ENCODE peak calls at places on chromosomes 6 and 20, in six cellular contexts. O, F, J, B, D and E are unnamed samples.

GRCh38 chr20:25081730-25082497 is at the start of gene VSX1:
- DNase-seq in O (no peak), F (no peak), J (no peak), B (no peak), D (no peak), E (no peak)

GRCh38 chr20:62744761-62745160 is 36.1 kb downstream of the NTSR1 start:
- DNase-seq in O (no peak), F (no peak), J (peak), B (no peak), D (no peak), E (no peak)

GRCh38 chr6:15887491-15888461 is 224.9 kb upstream of the DTNBP1 start:
- DNase-seq in O (no peak), F (no peak), J (no peak), B (no peak), D (no peak), E (no peak)

GRCh38 chr6:40792183-40792582 is 205.0 kb upstream of the LRFN2 start:
- DNase-seq in O (no peak), F (no peak), J (no peak), B (no peak), D (no peak), E (no peak)

GRCh38 chr6:1802495-1803395 is 193.0 kb downstream of the FOXC1 start:
- DNase-seq in O (no peak), F (no peak), J (no peak), B (no peak), D (no peak), E (peak)

GRCh38 chr6:81834141-81834621 is 81.7 kb upstream of the TENT5A start:
- DNase-seq in O (peak), F (no peak), J (no peak), B (peak), D (peak), E (peak)

GRCh38 chr6:108921547-108922331 is 73.5 kb downstream of the ARMC2 start:
- DNase-seq in O (no peak), F (no peak), J (no peak), B (no peak), D (no peak), E (no peak)

GRCh38 chr20:45011108-45011526 is 44.8 kb downstream of the STK4 start:
- DNase-seq in O (peak), F (peak), J (no peak), B (peak), D (peak), E (peak)

GRCh38 chr6:134132494-134133141 is 80.2 kb upstream of the SLC2A12 start:
- DNase-seq in O (no peak), F (no peak), J (no peak), B (peak), D (no peak), E (no peak)

GRCh38 chr6:159169557-159170332 is 545 bp downstream of the FNDC1 start:
- DNase-seq in O (peak), F (peak), J (no peak), B (peak), D (peak), E (peak)

GRCh38 chr20:58310291-58310782 is 822 bp downstream of the RAB22A start:
- DNase-seq in O (no peak), F (no peak), J (no peak), B (no peak), D (peak), E (no peak)

GRCh38 chr6:45376310-45377040 is 1.3 kb downstream of the SUPT3H start:
- DNase-seq in O (no peak), F (no peak), J (no peak), B (peak), D (peak), E (no peak)

GRCh38 chr6:135234492-135234780 is 53.3 kb downstream of the MYB start:
- DNase-seq in O (no peak), F (no peak), J (no peak), B (no peak), D (no peak), E (no peak)

GRCh38 chr6:62323818-62324217 is 37.8 kb upstream of the KHDRBS2 start:
- DNase-seq in O (no peak), F (no peak), J (no peak), B (no peak), D (no peak), E (no peak)

GRCh38 chr20:17936791-17937687 is 31.6 kb downstream of the SNX5 start:
- DNase-seq in O (peak), F (no peak), J (no peak), B (peak), D (peak), E (no peak)

GRCh38 chr6:36963451-36964290 is 9.1 kb downstream of the PI16 start:
- DNase-seq in O (no peak), F (no peak), J (peak), B (no peak), D (no peak), E (no peak)

GRCh38 chr20:51417745-51418529 is 124.6 kb downstream of the NFATC2 start:
- DNase-seq in O (no peak), F (no peak), J (peak), B (no peak), D (no peak), E (no peak)

GRCh38 chr20:57047281-57048026 is 219.0 kb downstream of the BMP7 start:
- DNase-seq in O (no peak), F (no peak), J (peak), B (no peak), D (no peak), E (no peak)

GRCh38 chr6:35698858-35699257 is 10.1 kb upstream of the FKBP5 start:
- DNase-seq in O (no peak), F (no peak), J (no peak), B (no peak), D (no peak), E (no peak)

GRCh38 chr6:82217014-82217621 is 30.4 kb downstream of the IBTK start:
- DNase-seq in O (no peak), F (no peak), J (no peak), B (no peak), D (no peak), E (no peak)

GRCh38 chr20:57048027-57048869 is 218.2 kb downstream of the BMP7 start:
- DNase-seq in O (no peak), F (peak), J (peak), B (peak), D (peak), E (peak)

GRCh38 chr6:52820198-52820597 is 16.6 kb upstream of the GSTA1 start:
- DNase-seq in O (no peak), F (no peak), J (no peak), B (no peak), D (no peak), E (no peak)

GRCh38 chr6:45812937-45813336 is 202.7 kb downstream of the CLIC5 start:
- DNase-seq in O (no peak), F (no peak), J (no peak), B (no peak), D (no peak), E (no peak)

GRCh38 chr6:167649486-167649885 is 177.2 kb upstream of the AFDN start:
- DNase-seq in O (no peak), F (no peak), J (no peak), B (no peak), D (no peak), E (no peak)

GRCh38 chr20:22974354-22974753 is 60.8 kb upstream of the SSTR4 start:
- DNase-seq in O (no peak), F (no peak), J (no peak), B (peak), D (peak), E (peak)

GRCh38 chr6:158468666-158469065 is 91.2 kb upstream of the TMEM181 start:
- DNase-seq in O (no peak), F (no peak), J (no peak), B (no peak), D (no peak), E (peak)

GRCh38 chr6:16804515-16805161 is 43.4 kb upstream of the ATXN1 start:
- DNase-seq in O (no peak), F (no peak), J (no peak), B (no peak), D (no peak), E (no peak)

GRCh38 chr20:58096880-58097813 is 131.3 kb downstream of the ANKRD60 start:
- DNase-seq in O (no peak), F (no peak), J (no peak), B (no peak), D (no peak), E (no peak)

GRCh38 chr20:53695797-53696527 is 102.3 kb upstream of the ZNF217 start:
- DNase-seq in O (no peak), F (no peak), J (no peak), B (no peak), D (no peak), E (peak)

GRCh38 chr20:61044499-61044898 is 207.6 kb upstream of the CDH4 start:
- DNase-seq in O (no peak), F (peak), J (no peak), B (peak), D (no peak), E (peak)

GRCh38 chr20:32052792-32053362 is 835 bp downstream of the HCK start:
- DNase-seq in O (no peak), F (no peak), J (peak), B (no peak), D (no peak), E (no peak)

GRCh38 chr6:110664933-110665332 is 150.3 kb downstream of the CDK19 start:
- DNase-seq in O (no peak), F (no peak), J (no peak), B (no peak), D (no peak), E (no peak)

GRCh38 chr20:25863536-25864325 is 167.1 kb upstream of the ZNF337 start:
- DNase-seq in O (no peak), F (no peak), J (no peak), B (peak), D (no peak), E (no peak)

GRCh38 chr6:49666930-49667369 is 30.3 kb upstream of the RHAG start:
- DNase-seq in O (no peak), F (no peak), J (no peak), B (peak), D (no peak), E (no peak)

GRCh38 chr6:67210450-67210849 is 1424.6 kb upstream of the ADGRB3 start:
- DNase-seq in O (no peak), F (no peak), J (no peak), B (no peak), D (peak), E (peak)

GRCh38 chr20:49283703-49284625 is 6.1 kb upstream of the ZNFX1 start:
- DNase-seq in O (no peak), F (no peak), J (no peak), B (peak), D (no peak), E (peak)

GRCh38 chr20:49282584-49283171 is 4.8 kb upstream of the ZNFX1 start:
- DNase-seq in O (no peak), F (no peak), J (no peak), B (peak), D (no peak), E (peak)

GRCh38 chr20:49281913-49282467 is 4.1 kb upstream of the ZNFX1 start:
- DNase-seq in O (no peak), F (no peak), J (no peak), B (peak), D (no peak), E (no peak)

GRCh38 chr20:49284818-49285217 is 7.0 kb upstream of the ZNFX1 start:
- DNase-seq in O (no peak), F (no peak), J (no peak), B (peak), D (no peak), E (no peak)

GRCh38 chr20:49283176-49283702 is 5.4 kb upstream of the ZNFX1 start:
- DNase-seq in O (no peak), F (no peak), J (no peak), B (peak), D (no peak), E (peak)
- H3K4me3 ChIP-seq in O (no peak), F (peak), J (no peak), B (peak), D (peak), E (peak)

GRCh38 chr20:47368301-47368700 is 11.8 kb upstream of the ZMYND8 start:
- DNase-seq in O (no peak), F (no peak), J (no peak), B (no peak), D (no peak), E (no peak)
- H3K4me3 ChIP-seq in O (no peak), F (peak), J (no peak), B (no peak), D (no peak), E (no peak)

GRCh38 chr6:165646484-165646883 is 16.6 kb downstream of the PDE10A start:
- DNase-seq in O (no peak), F (no peak), J (no peak), B (no peak), D (no peak), E (no peak)
- H3K4me3 ChIP-seq in O (no peak), F (no peak), J (no peak), B (no peak), D (no peak), E (no peak)

DNA sequence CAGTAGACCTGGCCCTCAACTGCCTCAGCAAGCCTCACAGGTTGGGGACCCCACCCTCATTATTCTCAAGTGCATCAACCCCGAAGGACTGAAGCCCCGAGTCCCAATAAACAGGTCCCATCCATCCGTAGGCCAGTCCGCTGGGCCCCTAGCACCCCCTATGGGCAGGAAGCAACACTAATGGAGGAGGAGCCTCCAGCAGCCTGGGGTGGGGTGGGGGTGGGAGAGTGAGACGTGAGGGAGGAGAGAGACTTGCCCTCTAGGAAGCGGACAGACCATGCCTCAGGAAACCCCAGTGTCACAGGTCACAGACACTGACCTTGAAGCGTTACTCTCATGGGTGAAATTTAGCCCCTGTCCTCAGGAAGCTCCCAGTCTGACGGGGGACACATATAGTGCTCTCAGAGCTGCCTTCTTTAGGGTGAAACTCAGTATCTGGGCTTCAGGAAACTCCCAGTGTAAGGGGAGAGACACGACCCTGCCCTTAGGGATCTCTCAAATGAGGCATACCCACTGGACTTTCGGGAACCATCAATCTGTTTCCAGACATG is 125.9 kb downstream of the MRPL14 start:
- DNase-seq in O (peak), F (peak), J (peak), B (peak), D (peak), E (peak)
- H3K4me3 ChIP-seq in O (no peak), F (peak), J (peak), B (no peak), D (no peak), E (peak)

DNA sequence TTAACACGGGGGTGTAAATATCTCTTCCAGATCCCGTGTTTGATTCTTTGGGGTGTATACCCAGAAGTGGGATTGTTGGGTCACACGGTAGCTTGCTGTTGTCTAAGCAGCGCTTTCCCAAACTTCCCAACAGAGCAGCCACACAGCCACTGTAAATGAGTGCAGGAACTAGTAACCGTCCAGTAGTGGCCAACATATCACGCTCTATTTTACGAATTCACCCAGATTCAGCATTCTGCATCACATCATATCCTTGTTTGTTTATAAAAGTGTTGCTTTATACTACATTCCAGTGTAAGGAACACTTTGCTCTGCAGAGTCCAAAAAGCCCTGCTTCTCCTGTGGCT is 216.1 kb upstream of the ECI2 start:
- DNase-seq in O (no peak), F (no peak), J (no peak), B (no peak), D (no peak), E (no peak)
- H3K4me3 ChIP-seq in O (no peak), F (no peak), J (no peak), B (no peak), D (no peak), E (no peak)

DNA sequence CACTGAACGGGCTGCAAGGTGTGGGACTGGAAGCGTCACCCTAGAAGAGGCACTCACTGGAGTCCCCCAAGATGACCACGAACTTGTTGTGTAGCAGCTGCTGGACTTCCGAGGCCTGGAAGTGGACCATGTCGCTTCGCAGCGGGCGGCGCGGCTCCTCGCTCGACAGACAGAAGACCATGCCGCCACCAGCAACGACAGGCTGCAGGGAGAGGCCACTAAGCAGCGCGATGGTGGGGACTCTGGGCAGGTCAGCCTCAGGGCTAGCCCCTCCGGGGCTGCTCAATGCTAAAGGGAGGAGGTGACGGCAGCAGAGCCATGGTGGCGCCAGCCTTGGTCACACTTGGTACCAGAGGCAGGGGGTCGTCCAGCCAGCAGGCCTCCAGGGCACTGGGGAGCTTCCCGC is 720 bp downstream of the PCED1A start:
- DNase-seq in O (no peak), F (no peak), J (no peak), B (no peak), D (no peak), E (no peak)
- H3K4me3 ChIP-seq in O (peak), F (peak), J (peak), B (no peak), D (peak), E (peak)

GRCh38 chr20:63802469-63803240 is 28.4 kb downstream of the ZBTB46 start:
- DNase-seq in O (no peak), F (no peak), J (no peak), B (no peak), D (no peak), E (no peak)
- H3K4me3 ChIP-seq in O (no peak), F (no peak), J (no peak), B (no peak), D (no peak), E (no peak)

GRCh38 chr6:164911873-164912580 is 397.4 kb downstream of the C6orf118 start:
- DNase-seq in O (no peak), F (no peak), J (no peak), B (no peak), D (no peak), E (no peak)

DNA sequence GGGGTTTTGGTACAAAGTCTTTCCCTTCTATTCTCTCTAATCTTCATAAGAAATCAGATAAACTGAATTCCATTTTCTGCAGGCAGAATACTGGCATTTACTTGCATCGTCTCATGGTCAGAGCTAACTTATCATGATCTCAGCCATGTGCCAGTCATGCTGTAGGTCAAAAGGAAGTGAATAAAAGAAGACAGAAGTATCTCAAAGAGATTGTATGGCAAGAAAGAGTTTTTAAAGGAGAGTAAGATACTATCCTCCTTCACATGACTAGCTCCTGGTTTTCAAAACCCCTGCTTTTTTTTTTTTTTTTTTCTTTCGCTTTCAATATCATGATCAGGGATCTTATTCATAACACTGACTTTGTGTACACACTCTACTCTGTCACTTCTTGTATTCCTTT is 398.3 kb downstream of the C6orf118 start:
- DNase-seq in O (no peak), F (no peak), J (no peak), B (no peak), D (no peak), E (no peak)
- H3K4me3 ChIP-seq in O (no peak), F (no peak), J (peak), B (no peak), D (no peak), E (no peak)